ENCODE peak calls at places on chromosome 22, in five cellular contexts. One of them, this sample, is unnamed.

GRCh38 chr22:25170426-25170980 is 29.2 kb upstream of the CRYBB3 start:
- DNase-seq in endothelial cell: no peak
- DNase-seq in CD4-positive, alpha-beta T cell: no peak
- DNase-seq in K562: no peak
- DNase-seq in WERI-Rb-1: no peak
- DNase-seq in this sample: no peak

GRCh38 chr22:28497188-28497587 is 182.5 kb downstream of the TTC28 start:
- DNase-seq in WERI-Rb-1: no peak
- DNase-seq in endothelial cell: no peak
- DNase-seq in K562: no peak
- DNase-seq in CD4-positive, alpha-beta T cell: no peak
- DNase-seq in this sample: no peak

GRCh38 chr22:39120983-39121382 is 23.9 kb downstream of the APOBEC3H start:
- DNase-seq in K562: no peak
- DNase-seq in WERI-Rb-1: no peak
- DNase-seq in endothelial cell: no peak
- DNase-seq in CD4-positive, alpha-beta T cell: no peak
- DNase-seq in this sample: no peak

GRCh38 chr22:25628494-25628893 is 64.0 kb downstream of the GRK3 start:
- DNase-seq in CD4-positive, alpha-beta T cell: no peak
- DNase-seq in K562: no peak
- DNase-seq in WERI-Rb-1: no peak
- DNase-seq in endothelial cell: no peak
- DNase-seq in this sample: no peak

GRCh38 chr22:25008666-25009065 is 56.1 kb downstream of the KIAA1671 start:
- DNase-seq in endothelial cell: no peak
- DNase-seq in WERI-Rb-1: no peak
- DNase-seq in CD4-positive, alpha-beta T cell: no peak
- DNase-seq in K562: no peak
- DNase-seq in this sample: no peak

GRCh38 chr22:28016781-28017557 is 97.9 kb upstream of the PITPNB start:
- DNase-seq in K562: no peak
- DNase-seq in CD4-positive, alpha-beta T cell: no peak
- DNase-seq in WERI-Rb-1: no peak
- DNase-seq in endothelial cell: no peak
- DNase-seq in this sample: no peak

GRCh38 chr22:44603774-44604173 is 98.2 kb upstream of the PRR5 start:
- DNase-seq in endothelial cell: no peak
- DNase-seq in WERI-Rb-1: no peak
- DNase-seq in K562: no peak
- DNase-seq in CD4-positive, alpha-beta T cell: no peak
- DNase-seq in this sample: no peak

GRCh38 chr22:48895831-48896765 is 931.6 kb downstream of the BRD1 start:
- DNase-seq in WERI-Rb-1: no peak
- DNase-seq in endothelial cell: no peak
- DNase-seq in K562: no peak
- DNase-seq in CD4-positive, alpha-beta T cell: no peak
- DNase-seq in this sample: no peak

GRCh38 chr22:45129703-45130524 is 33.8 kb upstream of the NUP50 start:
- DNase-seq in CD4-positive, alpha-beta T cell: no peak
- DNase-seq in endothelial cell: no peak
- DNase-seq in WERI-Rb-1: no peak
- DNase-seq in K562: no peak
- DNase-seq in this sample: no peak

GRCh38 chr22:46918197-46918596 is 155.7 kb downstream of the TBC1D22A start:
- DNase-seq in WERI-Rb-1: no peak
- DNase-seq in K562: no peak
- DNase-seq in CD4-positive, alpha-beta T cell: no peak
- DNase-seq in endothelial cell: no peak
- DNase-seq in this sample: no peak

GRCh38 chr22:28015676-28016601 is 96.9 kb upstream of the PITPNB start:
- DNase-seq in endothelial cell: no peak
- DNase-seq in K562: no peak
- DNase-seq in WERI-Rb-1: no peak
- DNase-seq in CD4-positive, alpha-beta T cell: no peak
- DNase-seq in this sample: no peak

GRCh38 chr22:29773233-29773632 is 6.1 kb downstream of the UQCR10 start:
- DNase-seq in WERI-Rb-1: no peak
- DNase-seq in endothelial cell: no peak
- DNase-seq in CD4-positive, alpha-beta T cell: no peak
- DNase-seq in K562: no peak
- DNase-seq in this sample: no peak

GRCh38 chr22:44758354-44758969 is 6.1 kb downstream of the ARHGAP8 start:
- DNase-seq in CD4-positive, alpha-beta T cell: no peak
- DNase-seq in WERI-Rb-1: no peak
- DNase-seq in K562: no peak
- DNase-seq in endothelial cell: no peak
- DNase-seq in this sample: no peak

GRCh38 chr22:36155702-36156101 is 4.9 kb downstream of the APOL3 start:
- DNase-seq in endothelial cell: no peak
- DNase-seq in K562: no peak
- DNase-seq in CD4-positive, alpha-beta T cell: no peak
- DNase-seq in WERI-Rb-1: no peak
- DNase-seq in this sample: no peak

GRCh38 chr22:35477911-35478582 is 62.6 kb upstream of the RASD2 start:
- DNase-seq in WERI-Rb-1: no peak
- DNase-seq in CD4-positive, alpha-beta T cell: no peak
- DNase-seq in K562: peak; percentile 22
- DNase-seq in endothelial cell: no peak
- DNase-seq in this sample: no peak

GRCh38 chr22:38947321-38948112 is 9.9 kb upstream of the APOBEC3A start:
- DNase-seq in endothelial cell: no peak
- DNase-seq in WERI-Rb-1: peak; percentile 53
- DNase-seq in K562: no peak
- DNase-seq in CD4-positive, alpha-beta T cell: no peak
- DNase-seq in this sample: no peak

GRCh38 chr22:19040581-19041402 is 81.4 kb downstream of the DGCR2 start:
- DNase-seq in CD4-positive, alpha-beta T cell: no peak
- DNase-seq in endothelial cell: no peak
- DNase-seq in K562: no peak
- DNase-seq in WERI-Rb-1: no peak
- DNase-seq in this sample: no peak

GRCh38 chr22:19879651-19879995 is 24.9 kb upstream of the GNB1L start:
- DNase-seq in K562: no peak
- DNase-seq in CD4-positive, alpha-beta T cell: no peak
- DNase-seq in WERI-Rb-1: no peak
- DNase-seq in endothelial cell: no peak
- DNase-seq in this sample: no peak

GRCh38 chr22:29478326-29479276 is 1.4 kb upstream of the NEFH start:
- DNase-seq in WERI-Rb-1: no peak
- DNase-seq in endothelial cell: peak; percentile 51
- DNase-seq in K562: peak; percentile 57
- DNase-seq in CD4-positive, alpha-beta T cell: peak; percentile 27
- DNase-seq in this sample: no peak

GRCh38 chr22:27780161-27780575 is 21.4 kb downstream of the MN1 start:
- DNase-seq in WERI-Rb-1: no peak
- DNase-seq in CD4-positive, alpha-beta T cell: no peak
- DNase-seq in K562: no peak
- DNase-seq in endothelial cell: no peak
- DNase-seq in this sample: no peak

GRCh38 chr22:18997925-18998315 is 61.8 kb upstream of the PRODH start:
- DNase-seq in K562: no peak
- DNase-seq in WERI-Rb-1: peak; percentile 86
- DNase-seq in CD4-positive, alpha-beta T cell: no peak
- DNase-seq in endothelial cell: no peak
- DNase-seq in this sample: no peak

GRCh38 chr22:47837703-47838102 is 1075.3 kb downstream of the TBC1D22A start:
- DNase-seq in K562: peak; percentile 26
- DNase-seq in WERI-Rb-1: peak; percentile 61
- DNase-seq in endothelial cell: peak; percentile 26
- DNase-seq in CD4-positive, alpha-beta T cell: no peak
- DNase-seq in this sample: no peak

GRCh38 chr22:39514373-39514973 is 5.9 kb upstream of the ATF4 start:
- DNase-seq in K562: no peak
- DNase-seq in endothelial cell: peak; percentile 72
- DNase-seq in CD4-positive, alpha-beta T cell: peak; percentile 42
- DNase-seq in WERI-Rb-1: peak; percentile 46
- DNase-seq in this sample: no peak

GRCh38 chr22:31943206-31943975 is 944 bp upstream of the YWHAH start:
- DNase-seq in CD4-positive, alpha-beta T cell: no peak
- DNase-seq in endothelial cell: no peak
- DNase-seq in K562: no peak
- DNase-seq in WERI-Rb-1: no peak
- DNase-seq in this sample: no peak

GRCh38 chr22:42560381-42560780 is 6.6 kb downstream of the SERHL2 start:
- DNase-seq in endothelial cell: no peak
- DNase-seq in K562: no peak
- DNase-seq in WERI-Rb-1: no peak
- DNase-seq in CD4-positive, alpha-beta T cell: no peak
- DNase-seq in this sample: no peak

GRCh38 chr22:42562684-42563083 is 8.9 kb downstream of the SERHL2 start:
- DNase-seq in WERI-Rb-1: peak; percentile 61
- DNase-seq in CD4-positive, alpha-beta T cell: no peak
- DNase-seq in K562: peak; percentile 4
- DNase-seq in endothelial cell: no peak
- DNase-seq in this sample: no peak

GRCh38 chr22:42562282-42562681 is 8.5 kb downstream of the SERHL2 start:
- DNase-seq in CD4-positive, alpha-beta T cell: no peak
- DNase-seq in WERI-Rb-1: no peak
- DNase-seq in endothelial cell: no peak
- DNase-seq in K562: no peak
- DNase-seq in this sample: no peak

GRCh38 chr22:42561856-42562255 is 8.1 kb downstream of the SERHL2 start:
- DNase-seq in WERI-Rb-1: no peak
- DNase-seq in endothelial cell: no peak
- DNase-seq in K562: no peak
- DNase-seq in CD4-positive, alpha-beta T cell: no peak
- DNase-seq in this sample: no peak

DNA sequence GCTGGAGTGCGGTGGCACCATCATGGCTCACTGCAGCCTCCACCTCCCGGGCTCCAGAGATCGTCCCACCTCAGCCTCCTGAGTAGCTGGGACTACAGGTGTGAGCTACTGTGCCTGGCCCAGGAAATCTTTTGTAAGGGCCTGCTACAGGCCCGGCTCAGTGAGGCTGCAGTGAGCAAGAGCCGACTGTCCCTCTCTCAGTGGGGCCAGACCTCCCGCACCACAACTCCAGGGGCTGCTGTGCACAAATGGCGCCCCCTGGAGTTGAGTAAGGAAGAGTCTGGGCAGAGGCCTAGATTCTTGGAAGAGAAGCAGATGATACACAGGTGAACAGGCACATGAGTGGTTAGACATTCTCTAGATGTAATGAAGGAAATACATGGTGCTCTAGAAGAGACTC is 7.0 kb downstream of the SERHL2 start:
- DNase-seq in WERI-Rb-1: peak; percentile 39
- DNase-seq in K562: peak; percentile 49
- DNase-seq in CD4-positive, alpha-beta T cell: no peak
- DNase-seq in endothelial cell: peak; percentile 29
- DNase-seq in this sample: no peak
- TF ChIP-seq CTCF in WERI-Rb-1: peak; percentile 69
- TF ChIP-seq CTCF in K562: peak; percentile 66
- TF ChIP-seq CTCF in CD4-positive, alpha-beta T cell: peak; percentile 30
- TF ChIP-seq CTCF in endothelial cell: peak; percentile 68
- TF ChIP-seq CTCF in this sample: peak; percentile 52

DNA sequence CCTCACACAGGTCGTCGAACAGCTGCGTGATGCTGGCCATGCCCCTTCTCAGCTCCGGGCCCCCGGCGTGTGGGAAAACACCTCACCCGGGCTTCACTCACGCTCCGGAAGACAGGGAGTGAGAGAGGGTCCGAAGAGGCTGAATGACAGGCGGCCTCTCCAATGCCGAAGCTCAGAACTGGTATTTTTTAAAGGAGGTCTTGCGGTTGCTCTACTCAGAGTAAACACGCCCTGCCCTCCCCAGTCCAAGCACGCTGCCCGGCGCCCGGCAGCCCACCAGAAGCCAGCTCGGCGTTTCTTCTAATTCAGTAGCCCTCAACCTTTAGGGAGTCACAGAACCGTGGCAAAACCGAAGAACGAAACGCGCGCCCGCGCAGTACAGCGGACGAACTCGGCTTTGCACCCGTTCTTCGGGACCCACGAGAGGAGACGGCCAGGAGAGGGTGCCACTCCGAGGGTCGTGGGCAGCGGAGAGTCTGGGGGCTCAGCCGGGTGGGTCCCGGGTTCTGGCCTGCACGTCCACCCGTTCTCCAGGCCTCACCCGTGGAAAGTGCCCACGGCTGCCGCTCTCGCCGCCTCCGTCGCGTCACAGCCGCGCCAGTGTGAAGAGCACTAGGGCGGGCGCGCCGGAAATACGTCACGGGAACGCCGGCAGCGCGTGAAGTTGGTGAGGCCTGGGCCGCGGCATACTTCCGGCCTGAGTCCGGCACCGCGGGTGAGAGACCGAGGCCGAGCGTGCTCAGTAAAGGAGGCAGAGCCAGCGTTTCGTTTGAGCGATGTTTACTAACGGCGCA is at the start of gene TUBGCP6:
- DNase-seq in WERI-Rb-1: peak; percentile 89
- DNase-seq in endothelial cell: peak; percentile 91
- DNase-seq in K562: peak; percentile 65
- DNase-seq in CD4-positive, alpha-beta T cell: peak; percentile 90
- DNase-seq in this sample: peak; percentile 79
- TF ChIP-seq CTCF in WERI-Rb-1: peak; percentile 23
- TF ChIP-seq CTCF in endothelial cell: no peak
- TF ChIP-seq CTCF in K562: no peak
- TF ChIP-seq CTCF in CD4-positive, alpha-beta T cell: peak; percentile 33
- TF ChIP-seq CTCF in this sample: peak; percentile 40

DNA sequence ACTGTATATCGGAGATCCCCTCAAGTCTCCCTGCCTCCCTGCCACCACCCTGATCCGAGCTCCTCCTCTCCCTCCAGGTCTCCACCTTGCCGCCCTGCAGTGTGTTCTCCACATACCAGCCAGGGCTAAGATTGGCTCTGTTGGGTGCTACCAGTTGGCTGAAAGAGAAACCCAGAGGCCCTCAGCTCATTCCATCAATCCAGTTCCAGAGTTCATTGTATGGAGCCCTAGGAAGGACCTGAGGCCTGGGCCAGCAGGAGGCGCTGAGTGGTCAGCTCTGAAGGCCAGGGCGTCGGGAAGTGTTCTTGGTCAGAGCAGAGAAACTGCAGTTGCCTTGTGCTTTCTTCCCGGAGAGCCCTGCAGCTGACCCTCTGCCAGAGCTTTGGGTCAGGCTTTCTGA is 2.2 kb upstream of the TOP3B start:
- DNase-seq in CD4-positive, alpha-beta T cell: no peak
- DNase-seq in K562: peak; percentile 81
- DNase-seq in endothelial cell: peak; percentile 67
- DNase-seq in WERI-Rb-1: no peak
- DNase-seq in this sample: no peak
- TF ChIP-seq CTCF in CD4-positive, alpha-beta T cell: no peak
- TF ChIP-seq CTCF in K562: peak; percentile 99
- TF ChIP-seq CTCF in endothelial cell: peak; percentile 26
- TF ChIP-seq CTCF in WERI-Rb-1: peak; percentile 53
- TF ChIP-seq CTCF in this sample: peak; percentile 51

GRCh38 chr22:30821863-30822215 is 127.2 kb downstream of the OSBP2 start:
- DNase-seq in CD4-positive, alpha-beta T cell: no peak
- DNase-seq in WERI-Rb-1: no peak
- DNase-seq in K562: no peak
- DNase-seq in endothelial cell: no peak
- DNase-seq in this sample: no peak

GRCh38 chr22:30813936-30814335 is 119.3 kb downstream of the OSBP2 start:
- DNase-seq in WERI-Rb-1: no peak
- DNase-seq in CD4-positive, alpha-beta T cell: no peak
- DNase-seq in endothelial cell: no peak
- DNase-seq in K562: no peak
- DNase-seq in this sample: no peak

GRCh38 chr22:30821381-30821780 is 126.7 kb downstream of the OSBP2 start:
- DNase-seq in K562: no peak
- DNase-seq in CD4-positive, alpha-beta T cell: no peak
- DNase-seq in WERI-Rb-1: no peak
- DNase-seq in endothelial cell: no peak
- DNase-seq in this sample: no peak

GRCh38 chr22:30816413-30816812 is 121.7 kb downstream of the OSBP2 start:
- DNase-seq in endothelial cell: no peak
- DNase-seq in CD4-positive, alpha-beta T cell: no peak
- DNase-seq in K562: no peak
- DNase-seq in WERI-Rb-1: no peak
- DNase-seq in this sample: no peak
- TF ChIP-seq CTCF in endothelial cell: no peak
- TF ChIP-seq CTCF in CD4-positive, alpha-beta T cell: no peak
- TF ChIP-seq CTCF in K562: peak; percentile 48
- TF ChIP-seq CTCF in WERI-Rb-1: no peak
- TF ChIP-seq CTCF in this sample: no peak